ENCODE peak calls at places on chromosomes 2 and 18, in five cellular contexts. V is left cardiac atrium; T is H7; K is activated T-cell treated with anti-CD3 and anti-CD28 coated beads, Interleukin-2, amount 50 U/mL, for 1 hour; S is H4. H is an unnamed sample.

GRCh38 chr2:189083088-189083487 is 96.5 kb downstream of the COL5A2 start:
- DNase-seq in V (no peak), T (no peak), K (no peak), S (no peak), H (no peak)

GRCh38 chr18:75474332-75474731 is 46.8 kb upstream of the SMIM21 start:
- DNase-seq in V (no peak), T (no peak), K (no peak), S (no peak), H (no peak)

GRCh38 chr18:62999392-62999791 is 284.1 kb downstream of the PHLPP1 start:
- DNase-seq in V (peak; percentile 51), T (no peak), K (no peak), S (no peak), H (peak; percentile 12)

GRCh38 chr2:12675352-12675795 is 41.4 kb upstream of the TRIB2 start:
- DNase-seq in V (peak; percentile 36), T (no peak), K (no peak), S (peak; percentile 12), H (no peak)

GRCh38 chr2:173990970-173991819 is 26.0 kb upstream of the SP3 start:
- DNase-seq in V (peak; percentile 82), T (no peak), K (no peak), S (peak; percentile 21), H (no peak)

GRCh38 chr2:233690444-233690843 is 2.2 kb upstream of the UGT1A6 start:
- DNase-seq in V (no peak), T (no peak), K (no peak), S (peak; percentile 45), H (no peak)

GRCh38 chr2:104812281-104812680 is 41.6 kb upstream of the POU3F3 start:
- DNase-seq in V (no peak), T (no peak), K (no peak), S (no peak), H (no peak)

GRCh38 chr2:118014492-118014824 is 588 bp upstream of the CCDC93 start:
- DNase-seq in V (no peak), T (peak; percentile 55), K (no peak), S (no peak), H (no peak)

GRCh38 chr2:74525717-74526648 is at the start of gene DQX1:
- DNase-seq in V (no peak), T (peak; percentile 75), K (no peak), S (no peak), H (peak; percentile 41)

GRCh38 chr2:241443486-241444223 is 64.7 kb downstream of the STK25 start:
- DNase-seq in V (peak; percentile 48), T (no peak), K (peak; percentile 92), S (peak; percentile 62), H (peak; percentile 60)

GRCh38 chr18:61589053-61589723 is 256.0 kb downstream of the CDH20 start:
- DNase-seq in V (no peak), T (no peak), K (no peak), S (no peak), H (no peak)

GRCh38 chr18:23756590-23757540 is 67.6 kb downstream of the LAMA3 start:
- DNase-seq in V (no peak), T (peak; percentile 71), K (no peak), S (no peak), H (no peak)

GRCh38 chr2:140994856-140995255 is 1136.0 kb downstream of the LRP1B start:
- DNase-seq in V (no peak), T (no peak), K (no peak), S (no peak), H (no peak)

GRCh38 chr18:11553098-11553940 is 56.1 kb upstream of the SLC35G4 start:
- DNase-seq in V (no peak), T (peak; percentile 78), K (no peak), S (peak; percentile 55), H (peak; percentile 38)